ENCODE peak calls at places on chromosome 13, in nine cellular contexts. D, M, H, P, C, I, G, R and W are unnamed samples.

GRCh38 chr13:38582133-38582532 is 104.7 kb upstream of the FREM2 start:
- DNase-seq in D (peak; percentile 6), M (no peak), H (no peak), P (no peak), C (peak; percentile 33), I (no peak), G (no peak), R (no peak), W (peak; percentile 19)

GRCh38 chr13:110799246-110800236 is 86.0 kb downstream of the ING1 start:
- DNase-seq in D (no peak), M (no peak), H (peak; percentile 69), P (no peak), C (peak; percentile 96), I (no peak), G (peak; percentile 86), R (no peak), W (no peak)

GRCh38 chr13:90308249-90308648 is 1039.2 kb upstream of the MIR17HG start:
- DNase-seq in D (no peak), M (no peak), H (no peak), P (no peak), C (no peak), I (no peak), G (no peak), R (no peak), W (no peak)

GRCh38 chr13:108306768-108307332 is 37.3 kb downstream of the TNFSF13B start:
- DNase-seq in D (no peak), M (no peak), H (no peak), P (no peak), C (no peak), I (no peak), G (no peak), R (no peak), W (no peak)

GRCh38 chr13:86870388-86870966 is 800.7 kb upstream of the SLITRK5 start:
- DNase-seq in D (no peak), M (no peak), H (no peak), P (no peak), C (peak; percentile 30), I (no peak), G (no peak), R (no peak), W (peak; percentile 12)

GRCh38 chr13:111005364-111005763 is 90.5 kb upstream of the ANKRD10 start:
- DNase-seq in D (no peak), M (no peak), H (peak; percentile 24), P (no peak), C (peak; percentile 54), I (no peak), G (no peak), R (no peak), W (no peak)

GRCh38 chr13:57045816-57046691 is 94.7 kb upstream of the PRR20A start:
- DNase-seq in D (peak; percentile 8), M (no peak), H (no peak), P (no peak), C (no peak), I (no peak), G (no peak), R (no peak), W (no peak)

GRCh38 chr13:98370806-98371553 is 193.9 kb upstream of the RNF113B start:
- DNase-seq in D (no peak), M (no peak), H (peak; percentile 82), P (no peak), C (peak; percentile 88), I (peak; percentile 59), G (peak; percentile 92), R (peak; percentile 88), W (no peak)

GRCh38 chr13:45328661-45329105 is 12.3 kb downstream of the TPT1 start:
- DNase-seq in D (no peak), M (no peak), H (peak; percentile 91), P (no peak), C (peak; percentile 97), I (no peak), G (no peak), R (no peak), W (no peak)

GRCh38 chr13:94479559-94480095 is at the start of gene DCT:
- DNase-seq in D (peak; percentile 90), M (no peak), H (no peak), P (no peak), C (no peak), I (no peak), G (no peak), R (no peak), W (no peak)

GRCh38 chr13:40120781-40121180 is 465.3 kb downstream of the COG6 start:
- DNase-seq in D (no peak), M (no peak), H (peak; percentile 28), P (no peak), C (peak; percentile 84), I (no peak), G (no peak), R (no peak), W (no peak)

GRCh38 chr13:27131202-27131623 is 40.4 kb downstream of the USP12 start:
- DNase-seq in D (no peak), M (no peak), H (no peak), P (peak; percentile 50), C (peak; percentile 33), I (no peak), G (no peak), R (no peak), W (no peak)

GRCh38 chr13:78121459-78122348 is 203.1 kb upstream of the EDNRB start:
- DNase-seq in D (peak; percentile 23), M (no peak), H (peak; percentile 14), P (no peak), C (peak; percentile 89), I (peak; percentile 31), G (no peak), R (no peak), W (peak; percentile 64)

GRCh38 chr13:21344662-21345176 is 114.4 kb downstream of the ZDHHC20 start:
- DNase-seq in D (no peak), M (no peak), H (no peak), P (no peak), C (no peak), I (no peak), G (no peak), R (no peak), W (peak; percentile 91)

GRCh38 chr13:79237981-79238380 is 168.1 kb downstream of the RBM26 start:
- DNase-seq in D (no peak), M (no peak), H (no peak), P (no peak), C (peak; percentile 2), I (no peak), G (no peak), R (no peak), W (no peak)

GRCh38 chr13:111646464-111646855 is 326.0 kb downstream of the TEX29 start:
- DNase-seq in D (no peak), M (no peak), H (no peak), P (no peak), C (no peak), I (no peak), G (no peak), R (peak; percentile 28), W (no peak)

DNA sequence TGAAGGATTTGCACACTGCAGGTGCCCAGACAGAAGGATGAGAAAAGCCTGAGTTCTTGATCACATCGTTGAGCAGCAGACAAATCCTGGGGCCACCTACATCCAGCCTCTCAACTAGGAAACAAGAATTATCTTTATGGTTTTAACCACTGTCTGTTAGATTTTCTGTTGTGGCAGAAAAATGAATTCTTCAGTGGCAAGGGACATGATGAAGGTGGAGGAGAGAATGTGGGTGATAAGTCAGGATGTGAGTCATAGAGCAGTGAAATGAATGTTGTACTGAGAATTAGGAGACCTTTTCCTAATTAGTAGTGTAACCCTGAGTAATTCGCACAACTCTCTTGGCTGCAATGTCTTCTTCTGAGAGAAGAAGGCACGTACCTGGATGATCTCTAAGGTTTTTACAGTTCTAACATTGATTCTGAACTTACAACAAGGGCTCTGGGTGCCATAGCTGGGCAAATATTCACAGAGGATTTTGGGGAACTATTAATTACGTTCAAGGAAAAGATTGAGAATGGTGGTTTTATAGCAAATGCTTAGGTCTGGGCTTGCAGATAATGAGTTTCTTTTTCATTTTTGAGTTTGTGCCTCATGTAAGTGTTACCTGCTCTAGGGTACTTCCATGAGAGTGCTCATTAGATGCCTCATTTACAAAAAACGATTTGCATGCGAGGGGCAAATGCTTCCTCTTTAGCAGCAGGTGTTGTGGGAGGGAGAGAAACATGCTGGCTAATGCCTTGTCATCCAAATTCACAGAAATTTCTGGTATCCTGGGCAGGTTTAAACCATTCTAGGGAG is 111.0 kb upstream of the KL start:
- DNase-seq in D (no peak), M (no peak), H (no peak), P (no peak), C (no peak), I (no peak), G (no peak), R (no peak), W (peak; percentile 47)
- H3K4me3 ChIP-seq in D (no peak overlapping the region), M (no peak overlapping the region), H (no peak overlapping the region), P (no peak overlapping the region), C (no peak overlapping the region), I (no peak overlapping the region), G (no peak overlapping the region), R (no peak overlapping the region), W (no peak overlapping the region)

GRCh38 chr13:43156916-43157315 is 133.5 kb downstream of the DNAJC15 start:
- DNase-seq in D (no peak), M (no peak), H (peak; percentile 24), P (no peak), C (peak; percentile 18), I (no peak), G (no peak), R (no peak), W (no peak)
- H3K4me3 ChIP-seq in D (no peak overlapping the region), M (no peak overlapping the region), H (no peak overlapping the region), P (no peak overlapping the region), C (no peak overlapping the region), I (no peak overlapping the region), G (no peak overlapping the region), R (no peak overlapping the region), W (no peak overlapping the region)

DNA sequence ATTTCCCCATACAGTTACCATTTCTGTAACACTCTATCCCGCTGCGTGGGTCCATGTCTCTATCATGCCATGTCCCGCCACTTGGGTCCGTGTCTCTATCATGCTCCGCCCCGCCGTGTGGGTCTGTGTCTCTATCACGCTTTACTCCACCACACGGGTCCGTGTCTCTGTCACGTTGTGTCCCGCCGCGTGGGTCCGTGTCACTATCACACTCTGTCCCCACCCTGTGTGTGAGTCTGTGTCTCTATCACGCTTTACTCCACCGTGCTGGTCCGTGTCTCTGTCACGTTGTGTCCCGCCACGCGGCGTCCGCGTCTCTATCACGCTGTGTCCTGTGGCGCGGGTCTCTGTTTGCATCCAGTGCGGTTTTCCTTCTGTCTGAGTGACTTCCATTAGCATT is 11.6 kb downstream of the ADPRHL1 start:
- DNase-seq in D (no peak), M (no peak), H (no peak), P (no peak), C (no peak), I (no peak), G (no peak), R (peak; percentile 56), W (no peak)
- H3K4me3 ChIP-seq in D (no peak overlapping the region), M (no peak overlapping the region), H (no peak overlapping the region), P (no peak overlapping the region), C (no peak overlapping the region), I (no peak overlapping the region), G (no peak overlapping the region), R (no peak overlapping the region), W (no peak overlapping the region)

DNA sequence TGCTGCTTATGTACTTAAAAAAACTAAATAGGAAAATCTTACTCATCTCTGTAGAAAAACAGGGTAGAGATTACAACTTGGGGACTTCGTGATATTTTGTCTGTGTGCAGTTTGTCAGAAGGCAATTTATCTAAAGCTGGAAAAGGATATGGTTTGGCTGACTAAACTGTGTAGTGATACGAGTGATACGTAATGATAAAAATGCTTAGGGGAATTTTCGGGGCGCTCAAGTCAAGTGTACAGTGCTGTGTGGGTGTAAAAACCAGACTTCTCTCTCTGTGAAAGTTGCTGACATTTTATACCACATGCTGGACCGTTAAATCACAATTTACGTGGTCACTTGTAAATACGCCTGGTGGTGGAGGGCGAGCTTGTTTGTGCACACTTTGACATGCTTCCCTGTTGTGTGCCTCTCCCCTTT is 221.7 kb downstream of the KCNRG start:
- DNase-seq in D (no peak), M (no peak), H (no peak), P (peak; percentile 12), C (peak; percentile 57), I (no peak), G (no peak), R (no peak), W (no peak)
- H3K4me3 ChIP-seq in D (no peak overlapping the region), M (no peak overlapping the region), H (no peak overlapping the region), P (peak overlapping the region; percentile 45), C (no peak overlapping the region), I (no peak overlapping the region), G (no peak overlapping the region), R (no peak overlapping the region), W (no peak overlapping the region)